ENCODE peak calls at places on chromosomes 5 and 9, in five cellular contexts. C, B, V, T and G are unnamed samples.

GRCh38 chr5:120682851-120683250 is 218.8 kb downstream of the PRR16 start:
- DNase-seq in B (no peak), T (no peak), V (no peak), C (no peak), G (no peak)

GRCh38 chr5:133756036-133756435 is 143.7 kb upstream of the FSTL4 start:
- DNase-seq in B (peak), V (no peak), C (no peak), T (no peak), G (no peak)

GRCh38 chr5:31385774-31386537 is 145.9 kb downstream of the DROSHA start:
- DNase-seq in B (no peak), C (no peak), V (no peak), T (no peak), G (no peak)

GRCh38 chr5:81749186-81749561 is 1.7 kb downstream of the SSBP2 start:
- DNase-seq in C (no peak), V (no peak), T (peak), B (no peak), G (no peak)

GRCh38 chr5:139669681-139670368 is 21.7 kb downstream of the CXXC5 start:
- DNase-seq in B (no peak), T (no peak), V (no peak), C (no peak), G (no peak)

GRCh38 chr5:172348084-172348483 is 64.5 kb upstream of the UBTD2 start:
- DNase-seq in T (no peak), C (no peak), V (no peak), B (no peak), G (no peak)

GRCh38 chr5:111509119-111509518 is 3.2 kb downstream of the STARD4 start:
- DNase-seq in B (no peak), V (no peak), C (no peak), T (no peak), G (no peak)

GRCh38 chr9:35665471-35665818 is 450 bp upstream of the ARHGEF39 start:
- DNase-seq in T (no peak), B (no peak), C (no peak), V (no peak), G (no peak)

GRCh38 chr5:59042201-59042600 is 459.3 kb downstream of the RAB3C start:
- DNase-seq in V (peak), C (no peak), B (no peak), T (no peak), G (no peak)

GRCh38 chr9:129436751-129437625 is 183.9 kb downstream of the C9orf50 start:
- DNase-seq in V (no peak), C (no peak), T (peak), B (peak), G (peak)

GRCh38 chr9:86407022-86407421 is 52.8 kb upstream of the TUT7 start:
- DNase-seq in C (no peak), T (no peak), V (peak), B (no peak), G (no peak)

GRCh38 chr9:137745541-137745991 is 126.8 kb downstream of the EHMT1 start:
- DNase-seq in C (no peak), B (peak), T (no peak), V (no peak), G (no peak)

GRCh38 chr9:127741831-127742434 is 6.8 kb upstream of the TOR2A start:
- DNase-seq in C (no peak), V (no peak), T (peak), B (peak), G (peak)

GRCh38 chr9:12351293-12351852 is 341.8 kb upstream of the TYRP1 start:
- DNase-seq in B (no peak), V (no peak), C (no peak), T (no peak), G (peak)

GRCh38 chr9:21031091-21031817 is at the start of gene HACD4:
- DNase-seq in C (peak), V (no peak), B (peak), T (peak), G (no peak)

GRCh38 chr9:6557883-6558282 is 87.6 kb downstream of the GLDC start:
- DNase-seq in C (no peak), V (no peak), T (no peak), B (no peak), G (no peak)

GRCh38 chr5:73274870-73275756 is 102.1 kb downstream of the TMEM174 start:
- DNase-seq in C (no peak), B (peak), T (peak), V (no peak), G (no peak)

GRCh38 chr9:114805670-114806551 is at the start of gene TNFSF15:
- DNase-seq in C (no peak), V (no peak), B (no peak), T (no peak), G (no peak)

GRCh38 chr5:54881286-54882005 is 103.9 kb downstream of the ESM1 start:
- DNase-seq in T (no peak), C (no peak), B (no peak), V (no peak), G (no peak)

GRCh38 chr9:76987594-76988200 is 31.8 kb upstream of the FOXB2 start:
- DNase-seq in B (no peak), V (peak), T (peak), C (no peak), G (peak)

GRCh38 chr9:124341455-124342170 is 73.6 kb downstream of the PSMB7 start:
- DNase-seq in T (no peak), C (no peak), V (no peak), B (no peak), G (no peak)